ENCODE peak calls at places on chromosomes 7 and 10, in four cellular contexts. J, I, S and Z are unnamed samples.

GRCh38 chr10:34049887-34050286 is 715.4 kb upstream of the NRP1 start:
- DNase-seq in J (no peak), I (no peak), S (no peak), Z (no peak)

GRCh38 chr10:3779146-3779707 is 5.8 kb downstream of the KLF6 start:
- DNase-seq in J (no peak), I (no peak), S (no peak), Z (no peak)

GRCh38 chr10:37865957-37866671 is 8.7 kb upstream of the ZNF248 start:
- DNase-seq in J (no peak), I (no peak), S (no peak), Z (no peak)

GRCh38 chr10:14750900-14751575 is 23.7 kb downstream of the FAM107B start:
- DNase-seq in J (no peak), I (no peak), S (no peak), Z (no peak)

GRCh38 chr7:98366562-98366938 is 34.3 kb downstream of the BAIAP2L1 start:
- DNase-seq in J (no peak), I (no peak), S (no peak), Z (no peak)

GRCh38 chr7:47537716-47538640 is 43.9 kb downstream of the TNS3 start:
- DNase-seq in J (no peak), I (no peak), S (no peak), Z (no peak)

GRCh38 chr7:94183289-94183749 is 179.2 kb upstream of the BET1 start:
- DNase-seq in J (no peak), I (no peak), S (no peak), Z (no peak)

GRCh38 chr10:58300676-58301075 is 31.7 kb downstream of the CISD1 start:
- DNase-seq in J (no peak), I (no peak), S (no peak), Z (no peak)

GRCh38 chr10:101611096-101611495 is 23.0 kb downstream of the DPCD start:
- DNase-seq in J (no peak), I (no peak), S (no peak), Z (no peak)

GRCh38 chr10:26494018-26494417 is 55.9 kb downstream of the APBB1IP start:
- DNase-seq in J (no peak), I (no peak), S (no peak), Z (no peak)

GRCh38 chr10:115866174-115866573 is 406.8 kb downstream of the GFRA1 start:
- DNase-seq in J (no peak), I (no peak), S (no peak), Z (no peak)

GRCh38 chr7:112104153-112104552 is 102.0 kb downstream of the DOCK4 start:
- DNase-seq in J (no peak), I (no peak), S (no peak), Z (no peak)

GRCh38 chr7:158887594-158887993 is 31.2 kb downstream of the DYNC2I1 start:
- DNase-seq in J (no peak), I (no peak), S (no peak), Z (no peak)
- TF ChIP-seq POLR2A in J (no peak), I (no peak), S (no peak), Z (no peak)

DNA sequence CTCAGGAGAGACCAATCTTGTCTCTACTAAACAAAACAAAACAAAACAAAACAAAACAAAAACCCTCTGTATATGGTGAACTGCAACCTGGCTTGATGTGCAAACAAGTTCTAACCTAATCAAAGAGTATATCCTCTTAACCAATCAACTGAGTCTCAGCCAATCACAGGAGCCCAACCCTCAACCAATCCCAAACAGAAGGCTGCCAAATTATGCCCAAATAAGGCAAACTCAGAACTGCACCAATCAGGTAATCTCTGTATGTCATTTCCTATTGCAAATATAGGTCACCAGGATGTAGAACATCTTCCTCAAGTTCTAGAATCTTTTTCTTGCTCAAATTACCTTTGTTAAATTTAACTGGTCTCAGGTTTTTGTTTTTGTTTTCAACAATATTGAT is 5.2 kb downstream of the FAM133B start:
- DNase-seq in J (no peak), I (no peak), S (no peak), Z (no peak)
- TF ChIP-seq POLR2AphosphoS5 in J (no peak), I (no peak), S (no peak), Z (no peak)

DNA sequence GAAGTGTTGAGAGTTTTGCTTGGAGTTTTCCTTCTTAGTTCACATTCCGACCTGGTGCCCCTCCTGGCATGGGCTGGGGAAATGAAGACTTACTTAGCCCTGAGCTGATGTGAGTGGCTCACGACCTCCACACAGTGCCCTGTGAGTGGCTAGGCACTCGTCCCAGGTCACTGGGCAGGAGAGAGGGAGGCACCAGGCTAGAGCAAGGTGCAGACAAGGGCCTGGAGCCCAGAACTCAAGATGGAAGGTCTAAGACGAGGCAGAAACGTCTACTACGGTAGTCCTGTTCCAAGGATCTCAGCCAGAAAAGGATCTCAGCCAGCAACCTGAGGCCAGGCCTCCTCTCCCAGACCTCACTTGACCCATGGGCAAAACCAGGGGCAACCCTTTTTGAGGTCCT is 22.4 kb downstream of the ANXA11 start:
- DNase-seq in J (no peak), I (no peak), S (no peak), Z (no peak)
- TF ChIP-seq TAF1 in J (no peak), I (no peak), S (no peak), Z (no peak)

DNA sequence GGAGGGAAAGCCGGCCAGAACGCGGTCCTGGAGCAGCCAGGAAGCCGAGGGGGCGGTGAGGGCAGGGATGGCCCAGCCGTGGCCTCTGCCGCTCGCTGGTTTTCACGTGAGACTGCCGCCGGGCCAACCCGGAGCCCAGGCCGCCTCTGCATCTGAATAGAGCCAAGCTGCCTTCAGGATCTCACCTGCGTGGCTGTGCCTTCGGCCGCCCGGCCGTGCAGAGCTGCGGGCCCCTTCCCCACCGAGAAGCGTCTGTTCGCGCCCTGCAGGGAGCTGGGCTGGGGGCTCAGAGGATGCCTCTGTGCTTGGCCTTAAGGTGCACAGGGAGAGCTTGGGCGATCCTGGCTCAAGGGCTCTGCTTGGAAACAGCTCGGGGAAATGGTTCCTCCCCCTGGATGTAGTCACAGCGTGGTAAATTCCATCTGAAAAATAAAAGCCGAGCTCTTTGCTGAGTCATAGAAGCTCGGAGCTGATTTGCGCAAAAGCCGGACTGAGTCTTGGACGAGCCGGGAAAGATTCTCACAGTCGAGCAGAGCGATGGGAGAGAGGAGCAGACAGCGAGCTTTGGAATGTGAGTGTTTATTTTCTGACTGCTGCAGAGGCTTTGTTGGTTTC is at the start of gene JAKMIP3:
- DNase-seq in J (no peak), I (no peak), S (peak; percentile 72), Z (no peak)
- TF ChIP-seq POLR2A in J (no peak), I (no peak), S (no peak), Z (no peak)

DNA sequence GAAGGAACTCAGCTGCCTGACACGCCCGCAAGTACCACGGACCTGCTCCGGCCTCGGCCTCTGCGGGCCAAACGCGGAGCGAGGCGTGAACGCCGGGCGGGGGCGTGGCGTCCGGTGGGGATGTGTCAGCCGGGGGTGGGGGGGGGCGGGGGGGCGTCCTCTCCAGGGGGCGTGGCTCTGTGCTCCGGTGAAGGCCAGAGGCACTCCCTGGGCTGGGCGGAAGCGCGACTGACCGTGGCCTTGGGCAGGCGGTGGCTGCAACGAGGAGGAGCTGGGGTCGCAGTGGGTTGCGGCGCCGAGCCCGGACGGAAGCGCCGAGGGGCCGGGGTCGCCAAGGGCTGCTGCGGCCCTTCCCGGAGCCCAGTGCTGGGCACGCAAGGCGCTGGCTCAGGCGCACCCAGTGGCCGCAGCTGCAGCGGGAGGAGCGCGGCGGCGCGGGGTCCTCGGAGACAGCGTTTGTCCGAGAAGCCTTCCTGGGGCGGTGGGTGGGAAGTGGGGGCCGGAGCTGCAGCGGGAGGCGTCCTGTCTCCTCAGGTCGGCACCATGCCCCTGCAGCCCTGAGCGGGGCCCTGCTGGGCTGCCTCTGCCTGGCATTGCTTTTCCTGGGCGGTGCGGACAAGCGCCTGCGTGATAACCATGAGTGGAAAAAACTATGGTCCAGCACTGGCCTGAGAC is 59.0 kb upstream of the NUPR2 start:
- DNase-seq in J (no peak), I (no peak), S (no peak), Z (peak; percentile 5)
- TF ChIP-seq POLR2AphosphoS5 in J (no peak), I (no peak), S (no peak), Z (no peak)

DNA sequence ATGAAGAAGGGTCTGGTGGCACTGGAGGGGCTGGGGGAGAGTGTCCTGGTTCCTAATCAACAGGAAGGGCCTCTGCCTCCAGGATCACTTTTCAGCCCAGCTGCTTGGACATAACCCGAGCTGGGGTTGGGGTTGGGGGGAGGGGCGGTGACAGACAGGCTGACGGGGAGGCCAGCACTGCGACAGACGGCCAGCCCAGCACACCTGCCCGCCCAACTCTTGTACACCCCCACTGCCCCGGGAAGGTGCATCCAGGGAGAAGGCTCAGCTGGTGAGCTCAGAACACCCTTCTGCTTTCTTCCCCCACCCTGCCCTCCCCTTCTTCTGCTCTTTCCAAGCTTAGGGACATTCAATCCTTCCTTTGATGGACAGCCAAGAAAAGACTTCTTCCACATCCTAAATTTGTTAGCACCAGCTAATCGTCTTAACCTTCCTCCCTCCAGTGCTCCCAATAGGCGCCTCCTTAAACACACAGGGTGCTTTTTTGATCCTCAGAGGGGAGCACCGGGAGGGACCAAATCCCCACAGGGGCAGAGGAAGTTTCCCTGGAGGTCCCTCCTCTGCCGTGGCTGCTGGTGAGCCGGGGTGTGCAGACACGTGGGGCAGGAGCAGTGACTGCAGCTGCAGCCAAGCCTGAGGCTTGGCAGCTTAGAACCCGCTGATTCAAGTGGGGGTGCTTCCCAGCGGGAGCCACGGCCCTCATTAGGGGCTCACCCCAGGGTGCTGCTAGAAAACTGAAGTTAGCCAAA is 44.7 kb downstream of the COL13A1 start:
- DNase-seq in J (no peak), I (no peak), S (no peak), Z (no peak)
- TF ChIP-seq TAF1 in J (no peak), I (no peak), S (no peak), Z (no peak)

DNA sequence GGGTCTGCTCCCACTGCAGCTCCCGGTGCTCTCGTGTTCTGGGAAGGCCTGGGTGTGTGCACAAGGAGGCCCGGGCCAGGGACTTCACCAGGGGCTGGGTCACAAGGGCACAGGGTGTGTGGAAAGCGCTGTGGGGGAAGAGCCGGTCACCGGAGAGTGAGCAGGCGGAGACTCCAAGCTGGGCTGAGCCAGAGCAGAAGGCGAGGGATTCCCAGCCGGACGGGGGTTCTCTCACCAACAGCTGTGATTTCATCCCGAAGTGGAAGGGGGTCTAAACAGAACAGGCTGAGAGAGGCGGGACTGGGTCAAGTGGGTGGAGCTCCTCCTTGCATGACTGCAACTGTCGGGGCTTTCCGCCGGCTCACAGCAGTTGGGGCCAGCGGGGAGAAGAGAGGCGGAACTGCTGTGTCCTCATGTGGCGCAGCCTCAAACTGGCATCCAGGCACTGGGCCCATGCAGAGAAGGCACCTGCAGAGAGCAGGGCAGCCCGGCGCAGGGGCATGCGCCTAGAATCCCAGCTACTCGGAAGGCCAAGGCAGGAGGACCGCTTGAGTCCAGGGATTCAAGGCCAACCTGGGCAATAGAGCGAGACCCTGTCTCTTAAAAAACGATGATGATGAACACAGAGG is 7.6 kb upstream of the ORAI2 start:
- DNase-seq in J (peak; percentile 84), I (peak; percentile 79), S (no peak), Z (peak; percentile 72)
- TF ChIP-seq POLR2A in J (peak; percentile 91), I (peak; percentile 85), S (no peak), Z (peak; percentile 89)

DNA sequence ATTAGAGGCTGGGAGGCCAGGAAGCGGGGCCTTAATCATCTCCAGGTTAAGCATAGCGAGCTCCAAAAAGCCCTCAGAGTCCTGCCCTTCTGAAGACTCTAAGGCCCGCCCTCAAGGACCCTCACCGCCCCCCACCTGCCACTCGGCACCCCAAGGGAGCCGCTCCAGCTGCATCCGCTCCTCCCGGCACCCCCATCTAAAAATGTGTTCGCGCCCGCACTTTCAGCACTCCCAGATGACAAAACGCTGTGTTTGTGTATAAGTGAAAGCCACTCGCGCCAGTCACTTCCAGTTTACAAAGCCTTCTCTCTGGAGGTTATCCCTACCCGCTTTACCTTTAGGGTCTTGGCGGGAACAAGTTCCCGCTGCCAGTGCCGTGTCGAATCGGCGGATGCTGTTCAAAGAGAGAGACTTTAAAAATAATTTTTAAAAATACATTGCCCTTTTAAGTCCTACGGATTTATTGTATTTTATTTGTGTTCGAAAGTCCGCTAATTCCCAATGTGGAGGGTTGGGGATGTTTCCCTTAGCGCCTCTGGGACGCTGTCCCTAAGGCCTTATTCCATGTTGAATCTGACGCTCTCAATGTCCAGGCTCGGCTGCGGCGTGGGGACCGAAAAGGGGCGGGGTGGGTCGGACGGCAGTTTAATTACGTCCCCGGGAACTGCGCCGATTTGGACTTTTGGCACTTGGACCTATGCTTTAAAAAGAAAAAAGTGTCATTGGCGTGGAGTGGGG is at the start of the genes DCLRE1A and NHLRC2:
- DNase-seq in J (no peak), I (peak; percentile 36), S (peak; percentile 82), Z (peak; percentile 25)
- TF ChIP-seq POLR2AphosphoS5 in J (peak; percentile 29), I (no peak), S (peak; percentile 43), Z (no peak)